ENCODE peak calls at places on chromosomes 4 and X, in eight cellular contexts. I is stimulated activated CD4-positive, alpha-beta T cell treated with anti-CD3 and anti-CD28 coated beads, Interleukin-4, amount 100 ng/mL, for 48 hours; B is T-helper 1 cell; X is aorta; K is iPS-NIHi11; O is COLO829; E is activated naive CD8-positive, alpha-beta T cell treated with anti-CD3 and anti-CD28 coated beads, Interleukin-2, amount 50 U/mL, for 24 hours; R is anterior cingulate cortex. D is an unnamed sample.

GRCh38 chr4:1171306-1172227 is 816 bp downstream of the SPON2 start:
- DNase-seq in R (no peak), B (peak; percentile 38), I (peak; percentile 42), O (no peak), E (peak; percentile 57), X (peak; percentile 81), K (peak; percentile 59), D (no peak)

GRCh38 chrX:77527233-77528001 is 80.2 kb downstream of the FGF16 start:
- DNase-seq in R (no peak), O (no peak), K (peak; percentile 8), E (no peak), I (no peak), X (peak; percentile 67), B (no peak), D (no peak)

GRCh38 chr4:44927361-44928061 is 201.2 kb upstream of the GNPDA2 start:
- DNase-seq in O (peak; percentile 14), B (no peak), K (peak; percentile 37), X (no peak), I (no peak), E (no peak), R (no peak), D (peak; percentile 4)

GRCh38 chr4:175622887-175623286 is 189.2 kb downstream of the GPM6A start:
- DNase-seq in R (no peak), X (no peak), K (peak; percentile 21), O (no peak), I (no peak), E (no peak), B (no peak), D (no peak)

GRCh38 chrX:12906392-12906791 is at the start of gene TLR8:
- DNase-seq in R (no peak), E (no peak), I (no peak), X (no peak), K (no peak), O (no peak), B (no peak), D (no peak)

GRCh38 chr4:93870876-93871458 is 42.4 kb downstream of the ATOH1 start:
- DNase-seq in O (no peak), X (no peak), K (no peak), B (no peak), E (no peak), I (no peak), R (no peak), D (no peak)

GRCh38 chrX:125769628-125770027 is 396.5 kb downstream of the DCAF12L2 start:
- DNase-seq in X (no peak), E (no peak), B (no peak), K (no peak), R (no peak), I (no peak), O (no peak), D (no peak)

GRCh38 chrX:137545711-137546651 is 19.9 kb upstream of the ZIC3 start:
- DNase-seq in R (no peak), E (no peak), X (no peak), O (no peak), I (no peak), B (no peak), K (no peak), D (no peak)

GRCh38 chrX:70331161-70331560 is 41.3 kb downstream of the KIF4A start:
- DNase-seq in K (no peak), O (no peak), R (no peak), I (no peak), B (no peak), E (no peak), X (no peak), D (no peak)

GRCh38 chr4:80731436-80731835 is 299.1 kb upstream of the BMP3 start:
- DNase-seq in R (no peak), O (no peak), K (no peak), E (no peak), I (no peak), B (no peak), X (no peak), D (no peak)

GRCh38 chr4:154315741-154316140 is 175.9 kb downstream of the DCHS2 start:
- DNase-seq in E (no peak), B (no peak), X (no peak), R (no peak), K (no peak), O (no peak), I (no peak), D (no peak)

GRCh38 chr4:26105815-26106699 is 192.0 kb downstream of the SMIM20 start:
- DNase-seq in X (no peak), B (no peak), E (no peak), R (no peak), O (peak; percentile 43), K (no peak), I (no peak), D (no peak)

GRCh38 chr4:119731146-119731742 is 102.6 kb upstream of the PDE5A start:
- DNase-seq in E (no peak), B (no peak), I (no peak), R (no peak), K (no peak), O (no peak), X (no peak), D (no peak)

GRCh38 chr4:38889143-38889542 is 21.5 kb downstream of the FAM114A1 start:
- DNase-seq in K (no peak), I (no peak), O (peak; percentile 85), R (no peak), E (no peak), B (no peak), X (no peak), D (peak; percentile 25)

GRCh38 chr4:24559889-24560288 is 24.5 kb downstream of the DHX15 start:
- DNase-seq in R (no peak), X (no peak), E (no peak), B (no peak), O (no peak), I (no peak), K (no peak), D (no peak)